ENCODE peak calls at places on chromosomes 3 and 15, in seven cellular contexts. T is anterior cingulate cortex, S is AG10803, X is AG08396, P is mesenteric fat pad, Z is MCF 10A, D is amniotic epithelial cell. U is an unnamed sample.

GRCh38 chr15:93803406-93803805 is 428.0 kb upstream of the MCTP2 start:
- DNase-seq in T (no peak), S (no peak), X (no peak), P (no peak), Z (no peak), D (no peak), U (no peak)

GRCh38 chr3:32484437-32484836 is 18.2 kb downstream of the CMTM6 start:
- DNase-seq in T (no peak), S (no peak), X (no peak), P (no peak), Z (no peak), D (no peak), U (no peak)

GRCh38 chr15:50353251-50353998 is 1.6 kb downstream of the GABPB1 start:
- DNase-seq in T (no peak), S (peak; percentile 94), X (peak; percentile 58), P (no peak), Z (peak; percentile 66), D (peak; percentile 97), U (peak; percentile 72)

GRCh38 chr15:44087578-44088190 is 107.4 kb downstream of the FRMD5 start:
- DNase-seq in T (no peak), S (peak; percentile 91), X (peak; percentile 53), P (no peak), Z (peak; percentile 64), D (peak; percentile 92), U (peak; percentile 81)

GRCh38 chr3:43046583-43046982 is 59.3 kb downstream of the POMGNT2 start:
- DNase-seq in T (no peak), S (no peak), X (no peak), P (no peak), Z (no peak), D (no peak), U (no peak)

GRCh38 chr15:73767794-73768501 is 14.8 kb upstream of the INSYN1 start:
- DNase-seq in T (no peak), S (no peak), X (no peak), P (no peak), Z (no peak), D (no peak), U (no peak)

GRCh38 chr15:70121656-70122297 is 24.1 kb upstream of the TLE3 start:
- DNase-seq in T (no peak), S (peak; percentile 85), X (peak; percentile 77), P (no peak), Z (peak; percentile 89), D (peak; percentile 98), U (peak; percentile 89)

GRCh38 chr3:196812853-196813252 is 54.9 kb upstream of the SENP5 start:
- DNase-seq in T (no peak), S (no peak), X (no peak), P (no peak), Z (no peak), D (no peak), U (no peak)

GRCh38 chr3:56839784-56840724 is 38.3 kb upstream of the ARHGEF3 start:
- DNase-seq in T (no peak), S (peak; percentile 37), X (peak; percentile 45), P (no peak), Z (peak; percentile 55), D (peak; percentile 86), U (peak; percentile 41)

GRCh38 chr3:12750223-12750622 is 8.8 kb downstream of the TMEM40 start:
- DNase-seq in T (no peak), S (peak; percentile 84), X (peak; percentile 71), P (no peak), Z (peak; percentile 88), D (peak; percentile 81), U (peak; percentile 76)

GRCh38 chr3:195150194-195151118 is 120.5 kb downstream of the XXYLT1 start:
- DNase-seq in T (no peak), S (peak; percentile 48), X (peak; percentile 68), P (no peak), Z (peak; percentile 66), D (peak; percentile 88), U (no peak)

GRCh38 chr3:28835751-28836150 is 445.1 kb upstream of the RBMS3 start:
- DNase-seq in T (peak; percentile 27), S (no peak), X (peak; percentile 14), P (no peak), Z (peak; percentile 29), D (no peak), U (peak; percentile 9)

GRCh38 chr3:197035577-197035976 is 6.0 kb upstream of the MELTF start:
- DNase-seq in T (no peak), S (no peak), X (no peak), P (no peak), Z (no peak), D (no peak), U (no peak)

GRCh38 chr3:124207873-124208473 is 216.0 kb upstream of the ROPN1 start:
- DNase-seq in T (no peak), S (no peak), X (no peak), P (no peak), Z (no peak), D (no peak), U (no peak)

GRCh38 chr15:21261396-21261964 is 178.8 kb downstream of the POTEB3 start:
- DNase-seq in T (no peak), S (no peak), X (no peak), P (peak; percentile 91), Z (no peak), D (no peak), U (peak; percentile 26)

GRCh38 chr15:80778964-80779657 is at the start of gene CEMIP:
- DNase-seq in T (peak; percentile 67), S (peak; percentile 88), X (peak; percentile 92), P (no peak), Z (peak; percentile 77), D (peak; percentile 58), U (peak; percentile 94)

GRCh38 chr15:81118361-81118760 is 15.7 kb upstream of the CFAP161 start:
- DNase-seq in T (no peak), S (no peak), X (no peak), P (no peak), Z (no peak), D (no peak), U (no peak)

U was measured in GM03348.